ENCODE peak calls at places on chromosomes 11 and 22, in four cellular contexts. C, U, W and T are unnamed samples.
A peak's percentile ranks its signal among the peaks of the same experiment; 100 is the strongest.

GRCh38 chr11:8204596-8204995 is 35.8 kb upstream of the RIC3 start:
- DNase-seq in U (no peak), C (no peak), W (no peak), T (no peak)

GRCh38 chr11:11555228-11555627 is 66.6 kb downstream of the GALNT18 start:
- DNase-seq in W (no peak), U (no peak), C (no peak), T (no peak)

GRCh38 chr11:134622458-134622857 is 210.4 kb upstream of the B3GAT1 start:
- DNase-seq in U (no peak), W (no peak), C (no peak), T (no peak)

GRCh38 chr11:844693-845644 is 2.3 kb downstream of the TSPAN4 start:
- DNase-seq in C (peak; percentile 96), U (peak; percentile 95), W (no peak), T (peak; percentile 98)

GRCh38 chr11:134332782-134333181 is 994 bp downstream of the GLB1L2 start:
- DNase-seq in U (no peak), C (no peak), W (no peak), T (no peak)

GRCh38 chr11:20360650-20361049 is 2.9 kb upstream of the HTATIP2 start:
- DNase-seq in U (no peak), C (no peak), W (no peak), T (no peak)

GRCh38 chr11:69791266-69791665 is 16.1 kb upstream of the FGF4 start:
- DNase-seq in W (no peak), C (peak; percentile 59), U (no peak), T (no peak)

GRCh38 chr11:36306888-36307287 is 10.8 kb downstream of the PRR5L start:
- DNase-seq in U (no peak), W (no peak), C (no peak), T (peak; percentile 55)

GRCh38 chr11:17014774-17015638 is 792 bp upstream of the PLEKHA7 start:
- DNase-seq in W (peak; percentile 32), C (no peak), U (no peak), T (no peak)

DNA sequence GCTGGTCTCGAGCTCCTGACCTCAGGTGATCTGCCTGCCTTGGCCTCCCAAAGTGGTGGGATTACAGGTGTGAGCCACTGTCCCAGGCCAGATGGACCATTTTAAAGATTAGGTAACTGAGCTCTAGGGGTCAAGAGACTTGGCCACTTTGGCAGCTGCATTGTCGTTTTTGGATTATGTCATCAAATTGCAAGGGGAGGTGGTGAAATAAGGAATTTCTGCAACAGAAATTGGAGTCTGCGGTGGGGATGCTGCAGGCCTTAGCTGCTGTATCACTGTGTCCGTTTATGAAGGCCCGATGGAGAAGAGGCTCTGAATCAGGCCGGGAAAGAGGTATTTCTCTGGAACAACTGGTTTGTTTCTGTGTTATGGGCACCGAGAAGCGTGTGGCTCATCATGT is 34.6 kb downstream of the PTPRJ start:
- DNase-seq in W (no peak), C (no peak), U (no peak), T (no peak)
- H3K4me1 ChIP-seq in W (peaks cover 19% of the 10 kb centered on the region), C (no peaks in the 10 kb centered on the region), U (no peaks in the 10 kb centered on the region), T (peaks cover 19% of the 10 kb centered on the region)

DNA sequence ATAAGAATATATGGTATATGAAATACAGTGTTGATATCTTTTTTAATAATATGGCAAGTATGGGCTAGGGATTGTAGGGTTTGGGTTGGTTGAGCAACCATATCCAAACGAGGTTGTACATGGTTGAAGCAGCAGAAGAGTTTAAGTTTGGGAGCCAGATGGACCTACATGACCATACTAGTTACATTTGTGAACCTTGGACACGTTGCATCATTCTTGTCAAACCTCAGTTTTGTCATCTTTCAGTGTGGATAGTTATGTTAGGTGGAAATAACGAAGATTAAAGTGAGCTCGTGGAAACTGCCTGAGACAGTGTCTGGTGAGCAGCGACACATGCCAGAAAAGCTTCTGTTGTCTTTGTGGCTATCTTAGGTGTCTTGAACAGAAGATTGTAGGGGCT is 307.1 kb upstream of the KIRREL3 start:
- DNase-seq in W (no peak), U (no peak), C (no peak), T (no peak)
- H3K4me1 ChIP-seq in W (no peaks in the 10 kb centered on the region), U (no peaks in the 10 kb centered on the region), C (no peaks in the 10 kb centered on the region), T (no peaks in the 10 kb centered on the region)

GRCh38 chr11:62542750-62543567 is 3.6 kb downstream of the AHNAK start:
- DNase-seq in C (peak; percentile 86), W (peak; percentile 76), U (peak; percentile 90), T (no peak)

GRCh38 chr11:62543680-62544444 is 2.7 kb downstream of the AHNAK start:
- DNase-seq in U (no peak), W (no peak), C (no peak), T (no peak)

GRCh38 chr11:62540804-62541671 is 5.6 kb downstream of the AHNAK start:
- DNase-seq in W (no peak), C (peak; percentile 33), U (no peak), T (no peak)

GRCh38 chr11:62544521-62545436 is 1.8 kb downstream of the AHNAK start:
- DNase-seq in C (no peak), U (no peak), W (no peak), T (no peak)

GRCh38 chr11:62542111-62542745 is 4.4 kb downstream of the AHNAK start:
- DNase-seq in C (no peak), W (no peak), U (no peak), T (no peak)
- H3K4me1 ChIP-seq in C (peaks cover 39% of the 10 kb centered on the region), W (peaks cover 45% of the 10 kb centered on the region), U (peaks cover 2% of the 10 kb centered on the region), T (peaks cover 66% of the 10 kb centered on the region)

DNA sequence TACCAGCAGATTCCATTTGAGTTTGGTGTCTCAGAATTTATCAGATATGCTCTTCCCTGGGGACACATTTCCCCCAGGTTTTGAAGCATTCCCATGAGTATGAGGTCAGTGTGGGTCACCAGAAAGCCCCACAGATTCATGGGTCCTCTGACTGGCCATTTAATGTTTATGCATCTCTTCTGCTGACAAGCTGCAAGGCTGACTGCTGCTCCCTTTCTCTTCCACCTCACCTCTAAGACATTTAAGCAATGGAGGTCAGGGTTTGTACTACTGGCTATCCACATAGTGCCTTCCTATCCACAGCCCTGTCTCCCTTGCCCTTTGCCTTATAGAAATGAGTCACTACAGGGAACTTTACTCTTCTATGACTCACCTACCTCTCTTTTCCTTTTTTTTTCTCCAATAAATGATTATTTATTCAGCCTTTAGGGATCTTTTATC is 106.0 kb upstream of the TIMP3 start:
- DNase-seq in U (no peak), C (no peak), W (no peak), T (no peak)
- H3K4me1 ChIP-seq in U (no peaks in the 10 kb centered on the region), C (no peaks in the 10 kb centered on the region), W (no peaks in the 10 kb centered on the region), T (peaks cover 10% of the 10 kb centered on the region)

DNA sequence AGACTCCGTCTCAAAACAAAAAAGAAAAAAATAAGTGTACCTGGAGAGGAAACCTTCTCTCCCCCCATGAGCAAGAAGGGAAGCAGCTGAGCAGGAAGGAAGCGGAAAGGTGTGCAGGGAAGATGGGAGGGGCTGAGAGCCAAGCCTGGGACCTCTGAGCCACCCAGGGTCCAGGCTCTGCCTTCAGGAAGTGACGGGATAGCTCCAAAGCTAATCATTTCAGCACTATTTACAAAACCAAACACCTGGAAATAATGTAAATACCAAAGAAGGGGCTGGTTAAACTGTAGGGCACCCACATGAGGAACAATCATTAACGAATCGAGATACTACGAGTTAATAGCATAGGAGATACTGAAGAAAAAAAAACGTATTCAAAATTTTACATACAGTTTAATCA is 27.9 kb downstream of the ARRB1 start:
- DNase-seq in W (no peak), U (no peak), C (no peak), T (no peak)
- H3K4me1 ChIP-seq in W (no peaks in the 10 kb centered on the region), U (no peaks in the 10 kb centered on the region), C (peaks cover 2% of the 10 kb centered on the region), T (peaks cover 29% of the 10 kb centered on the region)

GRCh38 chr11:23903044-23903704 is 593.7 kb upstream of the LUZP2 start:
- DNase-seq in U (no peak), W (no peak), C (no peak), T (no peak)
- H3K4me1 ChIP-seq in U (no peaks in the 10 kb centered on the region), W (no peaks in the 10 kb centered on the region), C (no peaks in the 10 kb centered on the region), T (no peaks in the 10 kb centered on the region)

GRCh38 chr11:67441082-67441683 is 2.1 kb downstream of the CORO1B start:
- DNase-seq in C (no peak), W (no peak), U (no peak), T (no peak)
- H3K4me1 ChIP-seq in C (peaks cover 2% of the 10 kb centered on the region), W (peaks cover 3% of the 10 kb centered on the region), U (no peaks in the 10 kb centered on the region), T (peaks cover 65% of the 10 kb centered on the region)

GRCh38 chr22:30321461-30321860 is 5.3 kb downstream of the TBC1D10A start:
- DNase-seq in C (no peak), W (no peak), U (no peak), T (no peak)
- H3K4me1 ChIP-seq in C (no peaks in the 10 kb centered on the region), W (peaks cover 9% of the 10 kb centered on the region), U (no peaks in the 10 kb centered on the region), T (peaks cover 86% of the 10 kb centered on the region)